ENCODE peak calls at places on chromosomes 7 and 10, in ten cellular contexts. K is GM12865, Y is GM13976, T is upper lobe of right lung, A is upper lobe of left lung, Z is BJ, N is PC-9, H is cardiac muscle cell, O is mammary epithelial cell, L is AG04450. G is an unnamed sample.

GRCh38 chr7:2376351-2377154 is 21.9 kb downstream of the EIF3B start:
- DNase-seq in K (no peak), Y (no peak), T (no peak), A (no peak), Z (no peak), N (no peak), H (no peak), O (no peak), L (no peak), G (no peak)

GRCh38 chr10:95560288-95561199 is 627 bp downstream of the SORBS1 start:
- DNase-seq in K (peak), Y (peak), T (peak), A (peak), Z (no peak), N (no peak), H (peak), O (peak), L (no peak), G (peak)

GRCh38 chr10:132181691-132182425 is 4.9 kb upstream of the DPYSL4 start:
- DNase-seq in K (no peak), Y (no peak), T (no peak), A (no peak), Z (no peak), N (no peak), H (no peak), O (no peak), L (no peak), G (no peak)

GRCh38 chr7:101121996-101122932 is 4.6 kb upstream of the SERPINE1 start:
- DNase-seq in K (peak), Y (peak), T (peak), A (peak), Z (peak), N (peak), H (peak), O (peak), L (peak), G (peak)

GRCh38 chr10:2760736-2761135 is 306.6 kb upstream of the PFKP start:
- DNase-seq in K (peak), Y (no peak), T (no peak), A (no peak), Z (no peak), N (no peak), H (no peak), O (no peak), L (no peak), G (no peak)

GRCh38 chr7:1106063-1106782 is 18.3 kb downstream of the GPER1 start:
- DNase-seq in K (no peak), Y (no peak), T (no peak), A (no peak), Z (no peak), N (no peak), H (no peak), O (no peak), L (no peak), G (no peak)

GRCh38 chr7:141361965-141362364 is 189.2 kb upstream of the AGK start:
- DNase-seq in K (no peak), Y (no peak), T (no peak), A (no peak), Z (no peak), N (no peak), H (no peak), O (no peak), L (no peak), G (no peak)

GRCh38 chr7:75945297-75946168 is 30.6 kb downstream of the POR start:
- DNase-seq in K (no peak), Y (no peak), T (no peak), A (peak), Z (no peak), N (peak), H (peak), O (peak), L (no peak), G (no peak)

GRCh38 chr7:155583636-155584035 is 37.3 kb upstream of the CNPY1 start:
- DNase-seq in K (no peak), Y (no peak), T (peak), A (no peak), Z (no peak), N (no peak), H (no peak), O (no peak), L (no peak), G (no peak)

GRCh38 chr10:29994833-29995232 is 64.6 kb downstream of the JCAD start:
- DNase-seq in K (no peak), Y (no peak), T (no peak), A (no peak), Z (no peak), N (no peak), H (no peak), O (no peak), L (no peak), G (no peak)

GRCh38 chr7:125644113-125644512 is 714.5 kb upstream of the POT1 start:
- DNase-seq in K (no peak), Y (no peak), T (no peak), A (no peak), Z (no peak), N (no peak), H (no peak), O (no peak), L (no peak), G (no peak)

GRCh38 chr7:4216016-4216415 is 466.1 kb upstream of the FOXK1 start:
- DNase-seq in K (no peak), Y (no peak), T (no peak), A (no peak), Z (no peak), N (no peak), H (no peak), O (peak), L (no peak), G (no peak)

GRCh38 chr7:91034459-91035368 is 229.5 kb upstream of the FZD1 start:
- DNase-seq in K (peak), Y (peak), T (no peak), A (peak), Z (no peak), N (no peak), H (peak), O (peak), L (peak), G (peak)

GRCh38 chr7:50728184-50728583 is 54.5 kb downstream of the GRB10 start:
- DNase-seq in K (no peak), Y (no peak), T (no peak), A (no peak), Z (no peak), N (no peak), H (peak), O (no peak), L (no peak), G (no peak)

GRCh38 chr10:6089334-6090219 is 743 bp downstream of the RBM17 start:
- DNase-seq in K (peak), Y (no peak), T (peak), A (peak), Z (no peak), N (peak), H (no peak), O (peak), L (no peak), G (no peak)

GRCh38 chr7:33841658-33842057 is 63.7 kb upstream of the BMPER start:
- DNase-seq in K (no peak), Y (no peak), T (no peak), A (no peak), Z (no peak), N (no peak), H (peak), O (peak), L (no peak), G (no peak)

GRCh38 chr7:30920021-30920583 is 8.4 kb downstream of the AQP1 start:
- DNase-seq in K (no peak), Y (no peak), T (peak), A (peak), Z (no peak), N (no peak), H (no peak), O (no peak), L (no peak), G (no peak)

GRCh38 chr10:1544209-1544673 is 193.1 kb downstream of the ADARB2 start:
- DNase-seq in K (no peak), Y (no peak), T (peak), A (no peak), Z (no peak), N (no peak), H (no peak), O (no peak), L (no peak), G (no peak)

GRCh38 chr7:156819733-156820295 is 73.2 kb downstream of the LMBR1 start:
- DNase-seq in K (no peak), Y (no peak), T (no peak), A (no peak), Z (no peak), N (no peak), H (no peak), O (no peak), L (no peak), G (no peak)

GRCh38 chr10:14603539-14604102 is 171.1 kb downstream of the FAM107B start:
- DNase-seq in K (no peak), Y (no peak), T (peak), A (no peak), Z (no peak), N (no peak), H (no peak), O (no peak), L (no peak), G (no peak)

GRCh38 chr10:71188201-71188600 is 24.2 kb upstream of the UNC5B start:
- DNase-seq in K (no peak), Y (no peak), T (no peak), A (no peak), Z (no peak), N (no peak), H (no peak), O (no peak), L (no peak), G (no peak)

GRCh38 chr7:131688738-131689661 is 132.6 kb upstream of the PODXL start:
- DNase-seq in K (peak), Y (peak), T (no peak), A (peak), Z (peak), N (peak), H (peak), O (peak), L (peak), G (peak)

GRCh38 chr10:63515002-63515763 is 6.0 kb upstream of the REEP3 start:
- DNase-seq in K (peak), Y (no peak), T (no peak), A (no peak), Z (no peak), N (peak), H (peak), O (peak), L (no peak), G (no peak)

DNA sequence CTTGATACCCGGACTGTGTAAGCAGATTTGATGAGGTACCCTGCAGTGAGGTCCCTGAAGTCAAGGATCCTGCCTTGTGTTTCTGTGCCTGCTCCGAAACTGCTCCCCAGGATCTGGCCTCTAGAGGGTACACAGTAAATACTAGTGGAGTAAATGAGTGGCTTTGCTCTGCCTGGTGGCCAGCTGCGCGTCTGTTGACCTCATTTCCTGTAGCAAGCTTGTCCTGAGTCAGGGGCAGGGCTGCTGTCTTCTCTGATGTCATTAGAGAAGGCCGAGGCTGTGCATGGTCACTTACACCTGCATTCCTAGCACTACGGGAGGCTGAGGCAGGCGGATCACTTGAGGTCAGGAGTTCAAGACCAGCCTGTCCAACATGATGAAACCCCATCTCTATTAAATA is 191.8 kb downstream of the FANK1 start:
- DNase-seq in K (no peak), Y (no peak), T (no peak), A (no peak), Z (no peak), N (no peak), H (no peak), O (no peak), L (no peak), G (no peak)
- TF ChIP-seq CTCF in K (no peak), Y (no peak), T (no peak), A (no peak), Z (peak), N (no peak), H (no peak), O (no peak), L (peak), G (no peak)

GRCh38 chr10:101038486-101038885 is 7.5 kb downstream of the SFXN3 start:
- DNase-seq in K (no peak), Y (no peak), T (no peak), A (no peak), Z (no peak), N (no peak), H (no peak), O (no peak), L (no peak), G (no peak)
- TF ChIP-seq CTCF in K (no peak), Y (no peak), T (no peak), A (no peak), Z (no peak), N (no peak), H (no peak), O (no peak), L (no peak), G (no peak)

GRCh38 chr10:89837173-89838001 is 136.0 kb downstream of the KIF20B start:
- DNase-seq in K (peak), Y (peak), T (peak), A (peak), Z (no peak), N (no peak), H (peak), O (no peak), L (no peak), G (peak)
- TF ChIP-seq CTCF in K (no peak), Y (peak), T (no peak), A (no peak), Z (no peak), N (no peak), H (peak), O (no peak), L (no peak), G (peak)

GRCh38 chr7:104252409-104253134 is 44.8 kb upstream of the ORC5 start:
- DNase-seq in K (peak), Y (no peak), T (no peak), A (no peak), Z (no peak), N (no peak), H (no peak), O (peak), L (no peak), G (no peak)
- TF ChIP-seq CTCF in K (peak), Y (no peak), T (no peak), A (peak), Z (no peak), N (peak), H (peak), O (peak), L (peak), G (no peak)

GRCh38 chr10:135601-136464 is 578 bp downstream of the ZMYND11 start:
- DNase-seq in K (peak), Y (peak), T (peak), A (peak), Z (no peak), N (no peak), H (peak), O (peak), L (no peak), G (peak)

GRCh38 chr10:134743-135600 is at the start of gene ZMYND11:
- DNase-seq in K (peak), Y (peak), T (peak), A (peak), Z (no peak), N (no peak), H (peak), O (peak), L (no peak), G (peak)

GRCh38 chr10:137606-138005 is 2.4 kb downstream of the ZMYND11 start:
- DNase-seq in K (no peak), Y (no peak), T (no peak), A (no peak), Z (no peak), N (peak), H (no peak), O (peak), L (no peak), G (no peak)

GRCh38 chr10:136465-136762 is 1.2 kb downstream of the ZMYND11 start:
- DNase-seq in K (no peak), Y (no peak), T (no peak), A (no peak), Z (no peak), N (no peak), H (no peak), O (no peak), L (no peak), G (no peak)

DNA sequence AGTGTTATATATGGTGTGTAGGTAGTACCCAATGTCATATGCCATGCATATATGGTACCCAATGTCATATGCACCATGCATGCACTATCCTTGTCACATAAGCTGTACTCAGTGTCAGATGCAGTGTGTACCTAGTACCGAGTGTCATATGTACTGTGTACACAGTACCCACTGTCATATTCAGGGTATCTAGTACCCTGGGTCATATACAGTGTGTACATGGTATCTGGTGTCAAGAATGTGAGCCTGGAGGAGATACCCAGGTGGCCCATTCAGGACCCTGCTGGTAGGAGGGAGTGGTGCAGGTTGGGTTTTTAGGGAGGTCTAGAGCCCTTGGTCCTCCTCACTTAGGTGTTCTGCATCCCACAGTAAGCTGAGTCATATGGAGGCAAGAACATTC is 1.8 kb downstream of the ZMYND11 start:
- DNase-seq in K (peak), Y (peak), T (no peak), A (no peak), Z (no peak), N (peak), H (peak), O (peak), L (no peak), G (peak)
- TF ChIP-seq CTCF in K (peak), Y (peak), T (peak), A (peak), Z (peak), N (peak), H (peak), O (peak), L (peak), G (peak)

DNA sequence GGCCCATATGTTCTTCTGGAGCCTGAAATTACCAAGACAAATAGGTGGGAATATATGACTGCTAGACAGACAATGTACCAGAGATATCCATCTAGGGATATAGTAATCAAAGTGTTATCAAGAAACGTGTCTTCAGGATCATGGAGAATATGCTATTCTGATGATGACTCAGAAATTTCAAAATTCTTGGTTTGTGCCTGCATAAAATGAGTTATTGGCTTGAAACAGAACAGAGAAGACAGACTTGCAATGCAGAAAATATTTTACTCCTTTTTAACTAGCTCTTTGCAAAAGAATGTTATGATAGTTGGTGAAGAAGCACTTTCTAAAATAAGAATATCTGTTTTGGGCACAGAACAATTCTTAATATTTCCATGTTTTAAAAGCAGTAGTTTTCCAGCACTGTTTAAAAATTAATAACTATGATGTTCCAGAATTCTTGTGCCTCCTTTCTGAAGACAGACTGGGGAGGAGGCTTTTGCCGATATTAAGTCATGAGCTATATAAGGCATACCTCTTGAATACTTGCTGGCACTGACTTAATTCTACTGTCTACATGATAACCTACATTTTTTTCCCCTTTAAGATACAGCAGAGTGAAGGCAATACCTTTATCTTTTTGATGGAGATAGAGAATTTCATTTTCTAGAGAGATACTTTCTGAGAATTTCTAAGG is 34.4 kb upstream of the CABCOCO1 start:
- DNase-seq in K (no peak), Y (no peak), T (no peak), A (no peak), Z (peak), N (peak), H (peak), O (peak), L (no peak), G (no peak)
- TF ChIP-seq CTCF in K (no peak), Y (no peak), T (no peak), A (no peak), Z (no peak), N (no peak), H (no peak), O (no peak), L (no peak), G (no peak)

GRCh38 chr7:27771111-27771510 is 31.1 kb downstream of the TAX1BP1 start:
- DNase-seq in K (no peak), Y (no peak), T (no peak), A (no peak), Z (no peak), N (peak), H (no peak), O (peak), L (no peak), G (no peak)

GRCh38 chr7:27779873-27780272 is 39.9 kb downstream of the TAX1BP1 start:
- DNase-seq in K (no peak), Y (no peak), T (no peak), A (no peak), Z (no peak), N (no peak), H (peak), O (no peak), L (no peak), G (no peak)

GRCh38 chr7:27775772-27776171 is 35.8 kb downstream of the TAX1BP1 start:
- DNase-seq in K (no peak), Y (no peak), T (no peak), A (no peak), Z (no peak), N (no peak), H (no peak), O (no peak), L (no peak), G (no peak)

GRCh38 chr7:27777662-27778061 is 37.7 kb downstream of the TAX1BP1 start:
- DNase-seq in K (no peak), Y (no peak), T (no peak), A (no peak), Z (no peak), N (no peak), H (no peak), O (no peak), L (no peak), G (no peak)

DNA sequence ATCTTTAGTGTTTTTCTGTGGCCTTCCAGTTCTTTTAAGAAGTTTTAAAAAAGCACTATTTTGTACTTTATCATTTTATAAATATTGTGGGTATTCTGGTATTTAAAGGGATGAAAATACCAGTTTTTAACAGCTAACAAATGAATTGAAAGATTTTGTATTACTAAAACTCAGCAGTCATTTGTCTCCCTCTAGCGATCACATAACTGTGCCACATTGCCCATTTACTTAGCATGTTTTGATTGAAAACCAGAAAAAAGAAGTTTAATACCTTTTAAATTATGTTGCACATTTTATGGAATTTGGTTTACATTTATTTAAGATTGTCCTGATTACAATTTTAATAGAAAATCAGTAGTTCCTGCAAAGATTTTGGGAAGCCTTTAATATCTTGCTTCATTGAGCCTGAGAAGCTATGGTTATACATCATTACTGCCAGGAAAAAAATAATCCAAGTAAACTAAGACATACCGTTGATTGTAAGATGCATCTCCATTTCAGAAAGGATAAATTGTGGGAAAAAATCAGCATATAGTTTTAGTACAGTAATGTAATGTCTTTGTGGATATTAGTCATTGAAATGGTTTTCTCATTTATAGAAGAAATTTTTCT is 34.9 kb downstream of the TAX1BP1 start:
- DNase-seq in K (no peak), Y (no peak), T (no peak), A (no peak), Z (no peak), N (no peak), H (peak), O (peak), L (no peak), G (no peak)
- TF ChIP-seq CTCF in K (no peak), Y (no peak), T (peak), A (peak), Z (peak), N (peak), H (peak), O (peak), L (peak), G (peak)

GRCh38 chr7:135147899-135148721 is at the start of gene TMEM140:
- DNase-seq in K (peak), Y (peak), T (no peak), A (peak), Z (no peak), N (peak), H (peak), O (peak), L (no peak), G (peak)
- TF ChIP-seq CTCF in K (no peak), Y (no peak), T (no peak), A (no peak), Z (peak), N (no peak), H (no peak), O (no peak), L (no peak), G (no peak)

DNA sequence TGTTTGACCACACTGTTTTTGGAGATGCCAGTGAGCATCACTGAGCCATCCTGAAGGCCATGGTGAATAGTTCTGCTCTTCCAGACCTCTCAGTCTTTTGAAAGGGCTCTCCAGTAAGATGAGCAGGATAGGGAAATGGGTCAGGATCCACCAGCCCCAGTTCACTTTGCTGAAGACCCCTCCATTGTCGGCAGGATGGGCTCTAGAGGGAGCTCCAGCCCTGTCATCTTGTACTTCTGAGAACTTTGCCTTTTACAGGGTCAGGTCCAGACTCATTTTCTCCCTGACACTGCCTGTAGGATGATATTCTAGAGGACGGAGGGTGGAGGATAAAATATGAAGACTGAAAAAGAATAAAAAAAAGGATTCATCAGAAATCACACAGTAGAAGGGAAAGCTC is 13.1 kb downstream of the LHFPL3 start:
- DNase-seq in K (peak), Y (no peak), T (no peak), A (no peak), Z (no peak), N (no peak), H (no peak), O (no peak), L (no peak), G (peak)
- TF ChIP-seq CTCF in K (peak), Y (no peak), T (no peak), A (no peak), Z (no peak), N (no peak), H (no peak), O (no peak), L (no peak), G (peak)

G was measured in GM13977.